ENCODE peak calls at places on chromosomes 11 and 22, in eight cellular contexts. G is tibial artery, Y is coronary artery, C is IMR-90, Q is BE2C, P is AG04450, T is transverse colon, O is breast epithelium. D is an unnamed sample.

GRCh38 chr22:19679476-19680099 is 34.7 kb upstream of the SEPTIN5 start:
- DNase-seq in G (no peak), C (no peak), P (no peak), T (peak), Q (peak), Y (no peak), O (peak), D (no peak)

GRCh38 chr11:71495286-71496090 is 31.6 kb upstream of the KRTAP5-7 start:
- DNase-seq in Y (no peak), C (no peak), O (peak), G (no peak), P (no peak), Q (no peak), T (no peak), D (no peak)

GRCh38 chr22:22031183-22031560 is 48.6 kb upstream of the TOP3B start:
- DNase-seq in O (no peak), Y (no peak), C (no peak), G (no peak), Q (no peak), T (no peak), P (no peak), D (no peak)

GRCh38 chr22:36613958-36614357 is 85.0 kb upstream of the EIF3D start:
- DNase-seq in O (no peak), C (peak), Y (no peak), P (no peak), G (no peak), Q (no peak), T (no peak), D (peak)

GRCh38 chr11:75277211-75277805 is 36.7 kb downstream of the TPBGL start:
- DNase-seq in P (no peak), T (no peak), Y (no peak), C (no peak), O (peak), Q (no peak), G (peak), D (no peak)

GRCh38 chr11:131668867-131669780 is 298.7 kb downstream of the NTM start:
- DNase-seq in Y (no peak), Q (peak), G (no peak), O (peak), C (peak), T (peak), P (no peak), D (peak)

GRCh38 chr22:20781272-20781990 is 7.5 kb downstream of the SERPIND1 start:
- DNase-seq in T (no peak), Q (no peak), O (no peak), G (no peak), Y (no peak), C (peak), P (no peak), D (peak)

GRCh38 chr11:101860694-101861371 is 54.0 kb upstream of the CEP126 start:
- DNase-seq in P (no peak), C (peak), Q (peak), O (no peak), G (peak), T (peak), Y (no peak), D (peak)

GRCh38 chr11:73531386-73531785 is 66.5 kb downstream of the FAM168A start:
- DNase-seq in O (no peak), P (no peak), C (no peak), G (no peak), Y (no peak), Q (no peak), T (no peak), D (no peak)

GRCh38 chr11:76747428-76747979 is 35.7 kb upstream of the TSKU start:
- DNase-seq in Q (no peak), T (no peak), C (no peak), G (no peak), Y (no peak), O (no peak), P (no peak), D (no peak)

GRCh38 chr11:7525424-7525823 is 11.6 kb downstream of the PPFIBP2 start:
- DNase-seq in Y (no peak), T (no peak), P (no peak), Q (no peak), O (no peak), G (no peak), C (no peak), D (no peak)

GRCh38 chr11:17828311-17828751 is 93.8 kb downstream of the KCNC1 start:
- DNase-seq in Y (no peak), C (peak), Q (no peak), T (peak), P (peak), O (no peak), G (peak), D (peak)

GRCh38 chr22:49322231-49322630 is 505.4 kb downstream of the BRD1 start:
- DNase-seq in Q (no peak), G (no peak), P (no peak), Y (no peak), T (no peak), O (no peak), C (no peak), D (no peak)

GRCh38 chr11:46658259-46658658 is 40.9 kb downstream of the ATG13 start:
- DNase-seq in T (no peak), C (peak), P (peak), Q (no peak), Y (no peak), O (no peak), G (peak), D (peak)

GRCh38 chr11:4523666-4524065 is 21.3 kb upstream of the OR52M1 start:
- DNase-seq in T (no peak), Y (no peak), C (no peak), P (no peak), G (no peak), Q (no peak), O (no peak), D (no peak)

GRCh38 chr11:100445231-100445735 is 241.8 kb upstream of the ARHGAP42 start:
- DNase-seq in O (no peak), Y (no peak), G (no peak), Q (no peak), C (no peak), P (no peak), T (no peak), D (peak)

GRCh38 chr11:73308963-73309960 is 1.2 kb downstream of the ARHGEF17 start:
- DNase-seq in O (peak), C (peak), T (peak), P (peak), Q (peak), Y (peak), G (peak), D (peak)

GRCh38 chr11:82996966-82997606 is 74.6 kb downstream of the RAB30 start:
- DNase-seq in P (no peak), G (no peak), Y (no peak), T (peak), Q (no peak), O (no peak), C (no peak), D (no peak)

GRCh38 chr11:17770048-17770652 is 35.6 kb downstream of the KCNC1 start:
- DNase-seq in P (no peak), Q (peak), C (no peak), T (peak), Y (no peak), G (no peak), O (peak), D (no peak)

GRCh38 chr22:33871935-33872334 is 48.3 kb downstream of the LARGE1 start:
- DNase-seq in Q (no peak), O (no peak), T (no peak), C (peak), Y (no peak), G (no peak), P (no peak), D (peak)

GRCh38 chr11:126990716-126991480 is 9.7 kb downstream of the KIRREL3 start:
- DNase-seq in O (no peak), T (no peak), Y (no peak), G (no peak), P (no peak), Q (no peak), C (peak), D (no peak)

GRCh38 chr22:43077121-43077877 is 11.9 kb downstream of the TTLL1 start:
- DNase-seq in G (no peak), C (no peak), Q (no peak), Y (no peak), O (no peak), T (peak), P (no peak), D (no peak)

GRCh38 chr11:65108469-65109123 is 3.1 kb upstream of the TM7SF2 start:
- DNase-seq in G (no peak), Q (no peak), T (no peak), O (no peak), P (no peak), C (no peak), Y (no peak), D (no peak)

GRCh38 chr11:65107751-65108468 is 3.8 kb upstream of the TM7SF2 start:
- DNase-seq in T (no peak), Q (no peak), C (no peak), G (no peak), Y (no peak), P (no peak), O (no peak), D (no peak)

GRCh38 chr11:65110354-65110861 is 1.3 kb upstream of the TM7SF2 start:
- DNase-seq in Y (peak), P (peak), T (peak), O (peak), C (peak), Q (peak), G (peak), D (peak)

GRCh38 chr11:65111159-65111536 is 524 bp upstream of the TM7SF2 start:
- DNase-seq in C (no peak), G (no peak), P (no peak), O (no peak), Q (no peak), Y (no peak), T (no peak), D (no peak)

DNA sequence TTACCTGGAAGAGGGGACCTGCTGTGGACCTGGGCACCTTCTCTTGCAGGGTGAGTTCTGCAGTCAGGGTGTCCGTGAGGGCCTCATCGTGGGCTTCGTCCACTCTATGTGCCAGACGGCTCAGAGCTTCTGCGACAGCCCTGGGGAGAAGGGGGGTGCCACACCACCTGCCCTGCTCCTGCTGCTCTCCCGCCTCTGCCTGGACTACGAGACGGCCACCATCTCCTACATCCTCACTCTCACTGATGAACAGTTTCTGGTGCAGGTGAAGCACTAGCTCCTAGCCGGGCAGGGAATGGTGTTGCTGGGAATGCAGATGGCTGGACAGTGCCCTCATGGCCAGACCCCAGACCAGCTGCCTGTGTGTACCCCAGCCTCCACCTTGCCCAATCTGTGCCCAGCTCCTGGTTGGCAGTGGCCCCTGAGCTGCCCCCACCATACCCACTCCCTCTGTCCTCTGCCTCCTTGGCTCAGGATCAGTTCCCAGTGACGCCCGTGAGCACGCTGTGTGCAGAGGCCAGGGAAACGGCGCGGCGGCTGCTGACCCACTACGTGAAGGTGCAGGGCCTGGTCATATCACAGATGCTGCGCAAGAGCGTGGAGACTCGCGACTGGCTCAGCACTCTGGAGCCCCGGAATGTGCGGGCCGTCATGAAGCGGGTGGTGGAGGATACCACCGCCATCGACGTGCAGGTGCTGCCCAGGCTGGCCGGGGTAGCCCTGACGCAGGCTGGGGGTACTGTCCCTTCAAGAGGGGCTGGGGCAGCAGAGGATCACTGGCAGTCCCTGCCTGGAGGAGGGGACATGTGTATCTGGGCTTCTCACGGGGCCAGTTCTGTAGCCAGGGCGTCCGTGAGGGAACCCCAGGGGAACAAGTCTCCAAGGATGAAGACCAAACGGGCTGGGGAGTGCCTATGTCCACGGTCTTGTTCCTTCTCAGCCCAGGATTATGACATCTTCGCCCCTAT is 2.2 kb upstream of the TM7SF2 start:
- DNase-seq in Q (no peak), P (no peak), Y (no peak), O (no peak), G (no peak), T (no peak), C (no peak), D (no peak)
- TF ChIP-seq CTCF in Q (no peak), P (no peak), Y (no peak), O (no peak), G (no peak), T (no peak), C (no peak), D (no peak)

GRCh38 chr22:31241936-31242335 is 29.8 kb downstream of the LIMK2 start:
- DNase-seq in G (no peak), C (peak), O (no peak), Q (no peak), T (no peak), Y (no peak), P (no peak), D (peak)
- H3K4me3 ChIP-seq in G (no peak), C (no peak), O (no peak), Q (no peak), T (no peak), Y (no peak), P (no peak), D (no peak)

GRCh38 chr11:61510178-61510979 is 1.8 kb downstream of the LRRC10B start:
- DNase-seq in P (no peak), Y (peak), Q (no peak), C (no peak), G (peak), T (no peak), O (no peak), D (no peak)

GRCh38 chr11:61511383-61511782 is 2.8 kb downstream of the LRRC10B start:
- DNase-seq in C (no peak), P (no peak), Y (no peak), T (no peak), Q (no peak), G (no peak), O (no peak), D (no peak)

GRCh38 chr11:61507962-61508824 is at the start of gene LRRC10B:
- DNase-seq in Y (no peak), O (no peak), T (peak), G (no peak), Q (peak), C (no peak), P (no peak), D (no peak)

GRCh38 chr11:61510980-61511373 is 2.4 kb downstream of the LRRC10B start:
- DNase-seq in Y (no peak), G (peak), C (no peak), T (no peak), O (no peak), Q (no peak), P (no peak), D (no peak)

DNA sequence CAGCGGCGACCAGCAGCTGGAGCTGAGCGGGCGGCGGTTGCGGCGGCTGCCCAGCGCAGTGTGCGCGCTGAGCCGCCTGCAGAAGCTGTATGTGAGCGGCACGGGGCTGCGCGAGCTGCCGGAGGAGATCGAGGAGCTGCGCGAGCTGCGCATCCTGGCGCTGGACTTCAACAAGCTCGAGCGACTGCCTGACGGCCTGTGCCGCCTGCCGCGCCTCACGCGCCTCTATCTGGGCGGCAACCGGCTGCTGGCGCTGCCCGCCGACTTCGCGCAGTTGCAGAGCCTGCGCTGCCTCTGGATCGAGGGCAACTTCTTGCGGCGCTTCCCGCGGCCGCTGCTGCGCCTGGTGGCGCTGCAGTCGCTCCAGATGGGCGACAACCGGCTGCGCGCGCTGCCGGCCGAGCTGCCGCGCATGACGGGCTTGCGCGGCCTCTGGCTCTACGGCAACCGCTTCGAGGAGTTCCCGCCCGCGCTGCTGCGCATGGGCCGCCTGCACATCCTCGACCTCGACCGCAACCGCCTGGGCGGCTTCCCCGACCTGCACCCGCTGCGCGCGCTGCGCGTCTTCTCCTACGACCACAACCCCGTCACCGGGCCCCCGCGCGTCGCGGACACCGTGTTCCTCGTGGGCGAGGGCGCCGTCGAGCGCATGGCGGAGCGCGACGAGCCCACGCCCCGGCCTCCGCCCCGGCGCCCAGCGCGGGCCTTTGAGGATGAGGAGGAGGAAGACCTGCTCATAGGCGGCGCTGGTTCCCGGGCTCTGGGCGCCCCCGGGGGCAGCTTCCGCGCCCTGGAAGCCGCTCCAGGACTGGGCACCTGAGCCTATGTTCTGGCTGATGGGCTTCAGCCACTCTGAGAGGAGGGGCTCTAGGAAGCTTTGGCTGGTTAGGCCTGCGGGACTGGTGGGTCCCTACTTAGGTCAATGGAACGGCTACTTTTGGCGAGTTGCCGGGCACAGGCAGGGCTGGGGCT is 795 bp downstream of the LRRC10B start:
- DNase-seq in C (peak), P (no peak), Q (peak), T (peak), Y (no peak), O (peak), G (no peak), D (peak)
- TF ChIP-seq CTCF in C (peak), P (peak), Q (peak), T (peak), Y (no peak), O (peak), G (peak), D (no peak)

GRCh38 chr11:117199916-117200812 is 994 bp downstream of the TAGLN start:
- DNase-seq in Q (no peak), P (no peak), T (no peak), Y (no peak), O (no peak), G (no peak), C (no peak), D (no peak)
- H3K4me3 ChIP-seq in Q (no peak), P (peak), T (peak), Y (peak), O (peak), G (peak), C (peak), D (peak)

DNA sequence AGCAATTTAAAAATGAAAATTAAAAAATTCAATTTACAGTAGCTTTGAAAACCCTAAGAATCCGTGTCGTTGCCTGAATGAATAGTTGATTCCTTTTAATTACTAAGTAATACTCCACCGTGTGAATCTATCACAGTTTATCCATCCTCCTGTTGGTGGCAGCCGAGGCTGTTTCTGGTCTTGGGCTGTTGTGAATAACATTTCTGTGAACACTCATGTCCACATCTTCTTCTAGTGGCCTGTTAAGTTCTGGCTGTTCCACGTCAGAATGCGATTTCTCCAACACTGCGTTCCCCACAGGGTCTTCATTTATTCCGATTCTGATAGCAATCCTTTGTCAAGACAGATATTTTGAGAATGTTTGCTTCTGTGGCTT is 223.0 kb downstream of the TBC1D22A start:
- DNase-seq in C (no peak), P (no peak), T (no peak), G (no peak), Y (no peak), O (no peak), Q (no peak), D (peak)
- TF ChIP-seq CTCF in C (peak), P (no peak), T (no peak), G (no peak), Y (no peak), O (no peak), Q (no peak), D (peak)

GRCh38 chr11:112159098-112159761 is 4.7 kb downstream of the IL18 start:
- DNase-seq in P (no peak), O (no peak), Y (no peak), G (no peak), C (no peak), Q (no peak), T (no peak), D (no peak)
- H3K4me3 ChIP-seq in P (no peak), O (no peak), Y (no peak), G (no peak), C (no peak), Q (no peak), T (no peak), D (no peak)

GRCh38 chr22:23512738-23513137 is 67.4 kb downstream of the IGLL1 start:
- DNase-seq in O (no peak), Y (no peak), C (no peak), T (no peak), G (no peak), P (no peak), Q (no peak), D (no peak)

GRCh38 chr22:23512348-23512705 is 67.8 kb downstream of the IGLL1 start:
- DNase-seq in T (no peak), C (no peak), G (no peak), Q (no peak), P (no peak), O (no peak), Y (no peak), D (no peak)

GRCh38 chr22:23516304-23516703 is 63.8 kb downstream of the IGLL1 start:
- DNase-seq in T (no peak), C (no peak), Y (no peak), P (no peak), G (no peak), Q (no peak), O (no peak), D (no peak)

GRCh38 chr22:23513705-23514104 is 66.4 kb downstream of the IGLL1 start:
- DNase-seq in P (no peak), T (no peak), O (no peak), G (no peak), Q (no peak), C (no peak), Y (no peak), D (no peak)

GRCh38 chr22:23514317-23515038 is 65.6 kb downstream of the IGLL1 start:
- DNase-seq in P (no peak), O (no peak), G (no peak), T (no peak), Q (no peak), Y (no peak), C (no peak), D (no peak)
- TF ChIP-seq CTCF in P (no peak), O (no peak), G (no peak), T (no peak), Q (peak), Y (no peak), C (no peak), D (no peak)

GRCh38 chr11:16280256-16280682 is 76.1 kb downstream of the SOX6 start:
- DNase-seq in Y (no peak), T (peak), Q (peak), G (peak), P (no peak), O (no peak), C (no peak), D (peak)
- H3K4me3 ChIP-seq in Y (peak), T (no peak), Q (no peak), G (no peak), P (no peak), O (no peak), C (no peak), D (no peak)

GRCh38 chr11:36711104-36711825 is 113.2 kb upstream of the RAG2 start:
- DNase-seq in O (no peak), P (no peak), Y (no peak), Q (no peak), C (no peak), T (no peak), G (no peak), D (no peak)
- TF ChIP-seq CTCF in O (no peak), P (no peak), Y (no peak), Q (peak), C (no peak), T (no peak), G (no peak), D (no peak)

DNA sequence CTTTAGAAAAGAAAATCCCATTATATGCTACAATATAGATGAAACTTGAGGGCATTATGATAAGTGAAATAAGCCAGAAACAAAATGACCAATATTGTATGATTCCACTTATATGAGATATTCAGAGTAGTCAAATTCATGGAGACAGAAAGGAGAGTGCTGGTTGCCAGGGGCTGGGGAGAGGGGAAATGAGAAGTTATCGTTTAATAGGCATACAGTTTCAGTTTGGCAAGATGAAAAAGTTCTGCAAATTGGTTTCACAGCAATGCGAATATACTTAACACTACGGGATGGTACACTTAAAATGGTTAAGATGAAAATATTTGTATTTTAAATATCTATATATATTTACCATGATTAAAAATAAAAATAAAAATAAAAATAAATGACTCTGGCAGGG is 31.1 kb upstream of the RDX start:
- DNase-seq in G (no peak), P (no peak), T (no peak), O (no peak), C (no peak), Q (no peak), Y (no peak), D (no peak)
- H3K4me3 ChIP-seq in G (no peak), P (no peak), T (no peak), O (no peak), C (no peak), Q (no peak), Y (no peak), D (no peak)